ENCODE peak calls at places on chromosome X, in four cellular contexts. One of them, this sample, is unnamed.

GRCh38 chrX:134004038-134004437 is 18.6 kb upstream of the GPC3 start:
- DNase-seq in mesendoderm: no peak
- DNase-seq in IMR-90: peak
- DNase-seq in H1: no peak
- DNase-seq in this sample: no peak

GRCh38 chrX:68978211-68978780 is 149.5 kb downstream of the EFNB1 start:
- DNase-seq in mesendoderm: peak
- DNase-seq in IMR-90: peak
- DNase-seq in H1: no peak
- DNase-seq in this sample: peak

GRCh38 chrX:1534321-1535168 is 2.4 kb downstream of the P2RY8 start:
- DNase-seq in mesendoderm: peak
- DNase-seq in IMR-90: no peak
- DNase-seq in H1: no peak
- DNase-seq in this sample: peak

GRCh38 chrX:152020895-152021294 is 46.4 kb upstream of the GABRE start:
- DNase-seq in mesendoderm: no peak
- DNase-seq in IMR-90: no peak
- DNase-seq in H1: no peak
- DNase-seq in this sample: no peak

GRCh38 chrX:63932006-63932405 is 147.0 kb upstream of the ARHGEF9 start:
- DNase-seq in mesendoderm: peak
- DNase-seq in IMR-90: no peak
- DNase-seq in H1: no peak
- DNase-seq in this sample: no peak

GRCh38 chrX:102138064-102138463 is 4.2 kb downstream of the TCEAL6 start:
- DNase-seq in mesendoderm: no peak
- DNase-seq in IMR-90: no peak
- DNase-seq in H1: no peak
- DNase-seq in this sample: no peak

GRCh38 chrX:12973561-12974216 is 1.2 kb upstream of the TMSB4X start:
- DNase-seq in mesendoderm: no peak
- DNase-seq in IMR-90: no peak
- DNase-seq in H1: no peak
- DNase-seq in this sample: no peak

GRCh38 chrX:8345473-8345872 is 119.2 kb upstream of the VCX3B start:
- DNase-seq in mesendoderm: peak
- DNase-seq in IMR-90: no peak
- DNase-seq in H1: no peak
- DNase-seq in this sample: no peak

GRCh38 chrX:78945186-78945912 is at the start of gene P2RY10:
- DNase-seq in mesendoderm: no peak
- DNase-seq in IMR-90: no peak
- DNase-seq in H1: no peak
- DNase-seq in this sample: no peak

GRCh38 chrX:154738013-154738738 is 12.7 kb downstream of the GAB3 start:
- DNase-seq in mesendoderm: no peak
- DNase-seq in IMR-90: peak
- DNase-seq in H1: no peak
- DNase-seq in this sample: no peak

GRCh38 chrX:53128097-53128749 is 34.3 kb downstream of the KANTR start:
- DNase-seq in mesendoderm: no peak
- DNase-seq in IMR-90: peak
- DNase-seq in H1: no peak
- DNase-seq in this sample: no peak

GRCh38 chrX:20472148-20472547 is 205.4 kb upstream of the RPS6KA3 start:
- DNase-seq in mesendoderm: no peak
- DNase-seq in IMR-90: no peak
- DNase-seq in H1: no peak
- DNase-seq in this sample: no peak

GRCh38 chrX:11137543-11138139 is 26.5 kb downstream of the HCCS start:
- DNase-seq in mesendoderm: peak
- DNase-seq in IMR-90: peak
- DNase-seq in H1: no peak
- DNase-seq in this sample: no peak

GRCh38 chrX:56975611-56976010 is 19.7 kb downstream of the SPIN3 start:
- DNase-seq in mesendoderm: peak
- DNase-seq in IMR-90: no peak
- DNase-seq in H1: no peak
- DNase-seq in this sample: no peak

GRCh38 chrX:56025872-56026571 is 206.1 kb upstream of the KLF8 start:
- DNase-seq in mesendoderm: no peak
- DNase-seq in IMR-90: no peak
- DNase-seq in H1: no peak
- DNase-seq in this sample: no peak

GRCh38 chrX:155216940-155217450 is 735 bp downstream of the VBP1 start:
- DNase-seq in mesendoderm: no peak
- DNase-seq in IMR-90: peak
- DNase-seq in H1: no peak
- DNase-seq in this sample: no peak

GRCh38 chrX:140767646-140768045 is 58.1 kb downstream of the LINC00632 start:
- DNase-seq in mesendoderm: peak
- DNase-seq in IMR-90: no peak
- DNase-seq in H1: no peak
- DNase-seq in this sample: no peak

GRCh38 chrX:10156199-10157031 is at the start of gene CLCN4:
- DNase-seq in mesendoderm: peak
- DNase-seq in IMR-90: no peak
- DNase-seq in H1: no peak
- DNase-seq in this sample: peak

GRCh38 chrX:41922125-41922521 is 1.2 kb downstream of the CASK start:
- DNase-seq in mesendoderm: no peak
- DNase-seq in IMR-90: peak
- DNase-seq in H1: no peak
- DNase-seq in this sample: no peak

GRCh38 chrX:63128509-63128908 is 222.6 kb downstream of the SPIN4 start:
- DNase-seq in mesendoderm: peak
- DNase-seq in IMR-90: peak
- DNase-seq in H1: no peak
- DNase-seq in this sample: no peak

GRCh38 chrX:45900751-45901150 is 644.5 kb downstream of the ZNF674 start:
- DNase-seq in mesendoderm: no peak
- DNase-seq in IMR-90: no peak
- DNase-seq in H1: no peak
- DNase-seq in this sample: no peak

GRCh38 chrX:114800719-114801118 is 216.7 kb downstream of the IL13RA2 start:
- DNase-seq in mesendoderm: no peak
- DNase-seq in IMR-90: peak
- DNase-seq in H1: no peak
- DNase-seq in this sample: no peak

GRCh38 chrX:134019567-134020206 is 34.3 kb upstream of the GPC3 start:
- DNase-seq in mesendoderm: no peak
- DNase-seq in IMR-90: no peak
- DNase-seq in H1: no peak
- DNase-seq in this sample: no peak

GRCh38 chrX:16076834-16077233 is 46.5 kb upstream of the GRPR start:
- DNase-seq in mesendoderm: no peak
- DNase-seq in IMR-90: no peak
- DNase-seq in H1: no peak
- DNase-seq in this sample: no peak

GRCh38 chrX:70262952-70263567 is 3.1 kb upstream of the P2RY4 start:
- DNase-seq in mesendoderm: peak
- DNase-seq in IMR-90: peak
- DNase-seq in H1: peak
- DNase-seq in this sample: peak

GRCh38 chrX:68867458-68868166 is 38.8 kb downstream of the EFNB1 start:
- DNase-seq in mesendoderm: no peak
- DNase-seq in IMR-90: no peak
- DNase-seq in H1: no peak
- DNase-seq in this sample: no peak

GRCh38 chrX:150476183-150476699 is 92.2 kb upstream of the MTM1 start:
- DNase-seq in mesendoderm: no peak
- DNase-seq in IMR-90: peak
- DNase-seq in H1: no peak
- DNase-seq in this sample: no peak

GRCh38 chrX:149284616-149285015 is 220.5 kb downstream of the IDS start:
- DNase-seq in mesendoderm: no peak
- DNase-seq in IMR-90: no peak
- DNase-seq in H1: no peak
- DNase-seq in this sample: no peak

GRCh38 chrX:153938226-153938786 is 3.5 kb upstream of the NAA10 start:
- DNase-seq in mesendoderm: no peak
- DNase-seq in IMR-90: peak
- DNase-seq in H1: no peak
- DNase-seq in this sample: no peak

GRCh38 chrX:130005408-130005807 is 23.0 kb downstream of the BCORL1 start:
- DNase-seq in mesendoderm: no peak
- DNase-seq in IMR-90: no peak
- DNase-seq in H1: no peak
- DNase-seq in this sample: no peak
- H3K56ac ChIP-seq in mesendoderm: no peak
- H3K56ac ChIP-seq in IMR-90: no peak
- H3K56ac ChIP-seq in H1: no peak
- H3K56ac ChIP-seq in this sample: no peak

DNA sequence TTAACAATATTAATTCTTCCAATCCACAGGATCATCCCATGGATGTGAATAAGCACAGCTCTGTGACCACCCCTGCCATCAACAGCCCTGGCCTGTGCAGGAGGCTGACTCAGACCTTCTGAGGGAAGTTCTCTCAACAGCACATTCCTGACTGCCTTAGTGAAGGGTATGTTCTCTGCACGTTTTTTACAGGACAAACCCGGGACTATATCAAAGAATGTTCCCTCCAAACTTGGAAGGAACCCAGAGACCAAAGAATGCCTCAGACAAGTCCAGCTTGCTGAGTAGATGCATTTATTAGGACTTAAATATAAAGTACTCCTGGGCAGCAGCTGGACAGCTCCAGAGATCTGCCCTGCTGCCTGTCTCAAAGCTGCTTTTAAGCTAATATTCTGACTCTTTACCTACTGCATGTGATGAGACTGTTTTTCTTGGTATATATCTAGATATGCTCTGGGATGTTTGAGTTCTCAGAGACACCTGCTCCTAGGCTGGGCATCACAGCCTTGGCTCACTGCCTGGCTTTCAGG is 1127.8 kb upstream of the PRKX start:
- DNase-seq in mesendoderm: no peak
- DNase-seq in IMR-90: no peak
- DNase-seq in H1: no peak
- DNase-seq in this sample: no peak
- H3K56ac ChIP-seq in mesendoderm: no peak
- H3K56ac ChIP-seq in IMR-90: no peak
- H3K56ac ChIP-seq in H1: no peak
- H3K56ac ChIP-seq in this sample: no peak

GRCh38 chrX:96756491-96756890 is 71.8 kb downstream of the DIAPH2 start:
- DNase-seq in mesendoderm: no peak
- DNase-seq in IMR-90: no peak
- DNase-seq in H1: no peak
- DNase-seq in this sample: no peak
- H3K56ac ChIP-seq in mesendoderm: no peak
- H3K56ac ChIP-seq in IMR-90: no peak
- H3K56ac ChIP-seq in H1: no peak
- H3K56ac ChIP-seq in this sample: no peak

GRCh38 chrX:146614693-146615524 is 194.7 kb upstream of the CXorf51B start:
- DNase-seq in mesendoderm: peak
- DNase-seq in IMR-90: no peak
- DNase-seq in H1: no peak
- DNase-seq in this sample: no peak
- H3K56ac ChIP-seq in mesendoderm: no peak
- H3K56ac ChIP-seq in IMR-90: no peak
- H3K56ac ChIP-seq in H1: no peak
- H3K56ac ChIP-seq in this sample: no peak

GRCh38 chrX:85112270-85112669 is 108.6 kb downstream of the APOOL start:
- DNase-seq in mesendoderm: no peak
- DNase-seq in IMR-90: no peak
- DNase-seq in H1: no peak
- DNase-seq in this sample: no peak
- H3K56ac ChIP-seq in mesendoderm: no peak
- H3K56ac ChIP-seq in IMR-90: no peak
- H3K56ac ChIP-seq in H1: no peak
- H3K56ac ChIP-seq in this sample: no peak

This sample was measured in H9.